ENCODE peak calls at places on chromosomes 12 and 14, in five cellular contexts. X is CD8-positive, alpha-beta memory T cell; Y is IMR-90; C is thyroid gland; U is OCI-LY7. P is an unnamed sample.
A peak's percentile ranks its signal among the peaks of the same experiment; 100 is the strongest.

GRCh38 chr12:108567388-108567787 is 5.0 kb downstream of the ISCU start:
- DNase-seq in U (no peak), C (no peak), Y (no peak), X (no peak), P (no peak)

GRCh38 chr14:90678420-90678819 is 137.8 kb downstream of the TTC7B start:
- DNase-seq in U (no peak), Y (peak; percentile 60), C (no peak), X (no peak), P (no peak)

GRCh38 chr12:31715283-31715825 is 13.5 kb downstream of the AMN1 start:
- DNase-seq in C (no peak), U (peak; percentile 88), Y (peak; percentile 33), X (no peak), P (no peak)

GRCh38 chr12:57372233-57372632 is 58.6 kb downstream of the R3HDM2 start:
- DNase-seq in Y (peak; percentile 78), X (no peak), C (no peak), U (no peak), P (no peak)

GRCh38 chr12:5723071-5723470 is 222.0 kb downstream of the ANO2 start:
- DNase-seq in U (no peak), Y (no peak), C (no peak), X (no peak), P (no peak)

GRCh38 chr12:77617818-77618217 is 212.9 kb upstream of the NAV3 start:
- DNase-seq in C (no peak), Y (no peak), X (no peak), U (no peak), P (no peak)

GRCh38 chr12:56157201-56158028 is 744 bp upstream of the MYL6 start:
- DNase-seq in U (peak; percentile 85), X (peak; percentile 74), C (peak; percentile 88), Y (peak; percentile 83), P (no peak)

GRCh38 chr12:30822385-30823139 is 67.8 kb upstream of the CAPRIN2 start:
- DNase-seq in Y (peak; percentile 10), X (peak; percentile 28), U (no peak), C (peak; percentile 88), P (peak; percentile 92)

GRCh38 chr12:54549774-54550451 is 512 bp downstream of the PDE1B start:
- DNase-seq in X (peak; percentile 6), U (no peak), Y (no peak), C (peak; percentile 30), P (no peak)

GRCh38 chr14:29763342-29763858 is 164.2 kb downstream of the PRKD1 start:
- DNase-seq in Y (no peak), C (no peak), X (no peak), U (no peak), P (no peak)

GRCh38 chr14:92598549-92598905 is 84.9 kb downstream of the RIN3 start:
- DNase-seq in Y (no peak), X (no peak), U (no peak), C (no peak), P (no peak)

GRCh38 chr14:90556666-90557450 is 160.0 kb downstream of the CALM1 start:
- DNase-seq in X (no peak), Y (no peak), C (no peak), U (no peak), P (no peak)

GRCh38 chr12:103851127-103851526 is 10.1 kb upstream of the NT5DC3 start:
- DNase-seq in U (no peak), Y (peak; percentile 49), X (no peak), C (no peak), P (no peak)

GRCh38 chr14:101174522-101174838 is 271.0 kb upstream of the RTL1 start:
- DNase-seq in Y (no peak), U (no peak), X (no peak), C (peak; percentile 90), P (no peak)

GRCh38 chr12:77979597-77980250 is 149.0 kb downstream of the NAV3 start:
- DNase-seq in C (no peak), U (peak; percentile 17), Y (peak; percentile 5), X (no peak), P (no peak)

GRCh38 chr14:71381814-71382213 is 474.6 kb downstream of the PCNX1 start:
- DNase-seq in X (no peak), Y (no peak), U (no peak), C (no peak), P (no peak)

GRCh38 chr12:103671367-103671766 is 84.3 kb downstream of the STAB2 start:
- DNase-seq in U (no peak), C (no peak), Y (no peak), X (no peak), P (no peak)

GRCh38 chr12:5407457-5407856 is 24.5 kb upstream of the NTF3 start:
- DNase-seq in Y (peak; percentile 65), C (no peak), U (no peak), X (no peak), P (no peak)

GRCh38 chr12:124563401-124563800 is 4.0 kb downstream of the NCOR2 start:
- DNase-seq in C (peak; percentile 34), X (no peak), Y (no peak), U (no peak), P (no peak)

GRCh38 chr12:120800665-120801064 is 75.0 kb downstream of the ACADS start:
- DNase-seq in C (no peak), X (no peak), U (peak; percentile 33), Y (no peak), P (no peak)

GRCh38 chr12:127260531-127260930 is 1006.4 kb upstream of the TMEM132C start:
- DNase-seq in X (no peak), U (no peak), C (no peak), Y (peak; percentile 64), P (no peak)

GRCh38 chr12:14919455-14919854 is 18.9 kb downstream of the ERP27 start:
- DNase-seq in U (no peak), X (no peak), Y (no peak), C (no peak), P (no peak)

GRCh38 chr12:83365317-83365716 is 678.6 kb downstream of the TMTC2 start:
- DNase-seq in Y (no peak), C (peak; percentile 62), X (no peak), U (no peak), P (no peak)

GRCh38 chr12:124477109-124477915 is 90.1 kb downstream of the NCOR2 start:
- DNase-seq in U (no peak), C (no peak), Y (no peak), X (no peak), P (no peak)

GRCh38 chr12:40691913-40692616 is at the start of gene CNTN1:
- DNase-seq in Y (peak; percentile 0), C (no peak), U (no peak), X (no peak), P (no peak)

GRCh38 chr12:104276192-104277131 is 27.1 kb upstream of the EID3 start:
- DNase-seq in C (peak; percentile 91), U (peak; percentile 65), X (no peak), Y (no peak), P (no peak)

GRCh38 chr14:85438613-85439012 is 91.3 kb upstream of the FLRT2 start:
- DNase-seq in Y (no peak), C (no peak), X (no peak), U (no peak), P (no peak)

GRCh38 chr12:43914923-43915468 is 79.1 kb downstream of the TMEM117 start:
- DNase-seq in X (no peak), Y (no peak), C (peak; percentile 70), U (no peak), P (no peak)

GRCh38 chr12:99609455-99610181 is 37.9 kb upstream of the GARIN6 start:
- DNase-seq in X (no peak), C (no peak), U (no peak), Y (no peak), P (no peak)

GRCh38 chr12:130783110-130783715 is 55.8 kb downstream of the STX2 start:
- DNase-seq in X (no peak), C (no peak), Y (no peak), U (no peak), P (no peak)

GRCh38 chr14:30790827-30791226 is 83.5 kb upstream of the COCH start:
- DNase-seq in X (no peak), C (no peak), U (no peak), Y (no peak), P (no peak)

GRCh38 chr12:22543246-22544037 is 900 bp downstream of the C2CD5 start:
- DNase-seq in U (peak; percentile 53), C (peak; percentile 57), Y (peak; percentile 8), X (peak; percentile 51), P (no peak)

GRCh38 chr12:16349132-16349463 is 1.7 kb downstream of the MGST1 start:
- DNase-seq in U (no peak), Y (peak; percentile 96), C (peak; percentile 75), X (no peak), P (no peak)

GRCh38 chr14:51004352-51004800 is 60.1 kb upstream of the PYGL start:
- DNase-seq in X (no peak), C (peak; percentile 41), U (no peak), Y (no peak), P (no peak)

GRCh38 chr12:58888131-58888783 is 32.0 kb downstream of the LRIG3 start:
- DNase-seq in C (peak; percentile 97), X (no peak), U (no peak), Y (peak; percentile 63), P (no peak)

DNA sequence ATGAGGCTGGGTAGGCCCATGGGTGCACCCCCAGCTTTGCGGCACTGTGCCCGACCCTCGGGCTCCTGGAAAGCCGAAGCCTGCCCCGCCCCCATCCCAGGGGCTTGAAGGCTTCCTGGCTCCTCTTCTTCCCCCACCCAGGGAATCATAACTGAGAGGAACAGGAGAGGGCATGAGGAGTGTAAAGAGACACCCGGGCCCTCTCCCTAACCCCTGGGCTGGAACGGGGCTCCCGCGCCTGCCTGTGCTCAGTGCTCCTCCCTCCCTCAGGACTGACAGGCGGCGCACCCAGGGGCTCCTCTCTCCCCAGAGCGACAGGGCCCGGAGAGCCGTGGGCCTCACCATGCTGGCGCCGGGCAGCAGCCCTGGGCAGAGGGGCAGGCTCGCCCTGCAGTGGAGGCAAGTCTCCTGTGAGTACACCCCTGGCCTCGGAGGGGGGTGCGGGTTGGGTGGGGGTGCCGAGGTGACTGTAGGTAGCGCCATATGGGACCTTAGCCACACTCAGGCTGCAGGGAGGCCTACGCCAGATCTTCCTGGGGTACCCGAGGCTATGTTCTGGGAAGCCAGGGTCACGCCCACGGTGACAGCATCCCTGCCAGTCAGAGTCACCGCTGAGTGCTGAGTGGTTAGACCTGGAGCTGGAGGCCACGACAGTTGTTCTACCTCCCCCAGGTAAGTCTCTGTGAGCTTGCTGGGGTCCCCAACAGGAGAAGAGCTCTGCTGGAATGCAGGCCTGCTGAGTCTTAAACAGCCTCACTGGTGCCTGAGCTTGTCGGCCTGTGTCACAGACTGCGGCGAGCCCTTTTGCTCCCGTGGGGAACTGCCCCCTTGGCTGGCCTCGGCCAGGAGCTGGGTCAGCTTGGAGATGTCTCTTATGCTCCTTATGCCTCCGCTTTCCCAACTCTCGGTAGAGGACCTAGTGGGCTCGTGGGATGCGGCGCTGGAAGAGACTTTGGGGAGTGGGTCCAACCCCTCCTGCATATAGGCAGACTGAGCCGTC is 7.7 kb downstream of the LRTM2 start:
- DNase-seq in Y (no peak), U (no peak), C (no peak), X (no peak), P (no peak)
- H3K27ac ChIP-seq in Y (no peak overlapping the region), U (no peak overlapping the region), C (no peak overlapping the region), X (no peak overlapping the region), P (no peak overlapping the region)

GRCh38 chr14:75989134-75989533 is 3.6 kb downstream of the IFT43 start:
- DNase-seq in X (no peak), Y (peak; percentile 69), C (no peak), U (no peak), P (no peak)
- H3K4me1 ChIP-seq in X (peaks cover 12% of the 10 kb centered on the region), Y (peaks cover 3% of the 10 kb centered on the region), C (peaks cover 40% of the 10 kb centered on the region), U (peaks cover 15% of the 10 kb centered on the region), P (peaks cover 39% of the 10 kb centered on the region)

GRCh38 chr12:50033317-50033679 is 8.0 kb upstream of the RACGAP1 start:
- DNase-seq in Y (no peak), U (no peak), C (no peak), X (no peak), P (no peak)
- H3K4me3 ChIP-seq in Y (no peak overlapping the region), U (no peak overlapping the region), C (no peak overlapping the region), X (no peak overlapping the region), P (peak overlapping the region; percentile 25)

GRCh38 chr14:59339526-59339925 is 125.7 kb downstream of the GPR135 start:
- DNase-seq in Y (no peak), C (no peak), U (no peak), X (no peak), P (no peak)
- H3K27ac ChIP-seq in Y (no peak overlapping the region), C (no peak overlapping the region), U (no peak overlapping the region), X (no peak overlapping the region), P (no peak overlapping the region)

P was measured in vagina.